ENCODE peak calls at places on chromosome 22, in ten cellular contexts. I, E, T, H, P, K, X, F, Q and D are unnamed samples.

GRCh38 chr22:30444632-30445437 is 19.3 kb downstream of the MTFP1 start:
- DNase-seq in T (no peak), I (peak), Q (peak), P (peak), F (peak), E (no peak), X (peak), H (peak), K (peak), D (peak)

GRCh38 chr22:49132009-49132408 is 695.7 kb downstream of the BRD1 start:
- DNase-seq in X (no peak), T (no peak), I (no peak), P (no peak), H (no peak), E (no peak), F (no peak), Q (no peak), K (no peak), D (no peak)

GRCh38 chr22:25062378-25063095 is 110.0 kb downstream of the KIAA1671 start:
- DNase-seq in E (no peak), H (no peak), T (no peak), P (no peak), K (no peak), X (no peak), Q (no peak), F (no peak), I (no peak), D (no peak)

GRCh38 chr22:50118557-50119168 is 28.9 kb downstream of the MOV10L1 start:
- DNase-seq in F (peak), P (no peak), X (no peak), I (peak), Q (peak), H (no peak), K (peak), T (peak), E (peak), D (peak)

GRCh38 chr22:30265851-30266444 is 703 bp downstream of the OSM start:
- DNase-seq in X (no peak), F (no peak), P (no peak), T (no peak), Q (no peak), H (peak), E (no peak), I (no peak), K (no peak), D (peak)

GRCh38 chr22:21000215-21000986 is 1.5 kb downstream of the THAP7 start:
- DNase-seq in P (no peak), Q (no peak), H (no peak), K (no peak), E (no peak), X (no peak), T (no peak), F (no peak), I (no peak), D (no peak)

GRCh38 chr22:49449811-49450386 is 377.8 kb downstream of the BRD1 start:
- DNase-seq in X (no peak), Q (no peak), I (no peak), T (no peak), E (no peak), H (peak), P (no peak), K (no peak), F (no peak), D (no peak)

GRCh38 chr22:26586556-26587325 is 3.2 kb downstream of the TPST2 start:
- DNase-seq in K (peak), E (no peak), F (no peak), I (no peak), Q (no peak), H (no peak), P (no peak), X (no peak), T (no peak), D (no peak)

GRCh38 chr22:47011131-47011854 is 248.8 kb downstream of the TBC1D22A start:
- DNase-seq in K (no peak), H (no peak), T (no peak), F (no peak), I (no peak), Q (peak), X (no peak), P (no peak), E (no peak), D (no peak)

DNA sequence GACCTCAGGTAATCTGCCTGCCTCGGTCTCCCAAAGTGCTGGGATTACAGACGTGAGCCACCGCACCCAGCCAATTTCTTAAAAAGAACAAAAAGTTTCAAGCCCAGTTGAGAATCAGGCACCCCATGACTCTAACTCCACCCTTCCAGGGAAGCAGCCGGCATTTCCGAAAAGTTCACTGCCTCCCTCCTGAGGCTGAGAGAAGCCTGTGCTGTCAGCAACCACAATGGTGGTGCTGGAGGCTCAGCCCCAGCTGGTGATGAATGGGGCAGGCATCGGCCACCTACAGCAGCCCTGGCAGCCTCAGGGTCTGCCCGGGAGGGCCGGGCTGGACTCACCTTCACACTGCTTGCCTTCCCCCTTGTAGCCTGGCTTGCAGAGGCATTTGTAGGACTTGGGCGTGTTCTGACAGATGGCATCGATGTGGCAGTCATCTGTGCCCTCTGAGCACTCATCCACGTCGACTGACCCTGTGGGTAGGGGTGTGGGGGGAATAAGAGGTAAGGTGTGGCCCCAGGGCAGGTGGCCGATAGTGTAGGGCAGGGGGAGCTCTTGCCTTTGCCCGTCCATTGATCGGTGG is 4.3 kb downstream of the SCUBE1 start:
- DNase-seq in K (no peak), H (no peak), E (no peak), F (no peak), P (no peak), T (no peak), X (no peak), I (no peak), Q (no peak), D (no peak)
- TF ChIP-seq CTCF in K (no peak), H (peak), E (no peak), F (no peak), P (no peak), T (no peak), X (no peak), I (no peak), Q (no peak), D (no peak)

DNA sequence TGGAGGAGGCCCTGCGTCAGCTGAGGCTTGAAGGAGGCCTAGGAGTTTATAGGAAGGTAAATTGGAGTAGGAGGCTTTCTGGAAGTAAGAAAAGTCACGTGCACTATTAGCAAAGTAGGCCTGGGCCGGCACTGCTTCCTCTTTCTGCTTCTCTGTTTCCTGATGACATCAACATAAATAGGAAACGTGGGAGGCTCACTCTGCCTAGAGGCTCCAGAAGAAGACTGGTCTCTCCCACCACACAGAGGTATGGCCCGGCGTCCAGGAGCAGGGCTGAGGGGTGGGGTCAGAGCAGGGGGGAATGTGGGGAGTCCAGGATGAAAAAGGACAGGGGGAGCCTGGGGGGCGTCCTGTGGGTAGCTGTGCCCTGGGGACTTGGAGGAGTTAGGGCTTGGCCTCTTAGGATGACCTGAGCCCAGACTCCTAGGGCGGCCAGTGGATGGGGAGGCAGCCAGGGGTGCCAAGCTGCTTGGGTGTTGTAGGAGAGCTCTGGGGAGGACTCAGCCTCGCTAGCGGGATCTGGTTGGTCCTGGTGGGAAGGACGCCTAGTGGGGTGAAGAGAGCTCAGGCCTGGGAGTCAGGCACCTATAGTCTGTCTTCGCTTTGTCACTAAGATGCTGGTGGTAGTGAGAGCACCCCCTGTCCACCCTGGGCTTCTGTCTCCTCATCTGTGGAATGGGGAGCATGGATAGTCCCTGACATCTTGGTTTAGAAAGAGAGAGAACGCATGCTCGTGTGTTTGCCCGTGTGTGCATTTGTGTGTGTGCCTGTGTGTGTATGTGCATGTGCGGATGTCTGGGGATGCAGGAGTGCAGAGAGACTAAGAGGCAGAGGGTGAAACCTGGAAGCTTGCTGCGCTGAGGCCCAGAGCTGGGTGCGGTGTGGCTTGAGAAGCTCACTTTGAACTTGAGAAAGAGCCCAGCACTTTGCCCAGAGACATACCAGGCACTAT is at the start of gene CSF2RB:
- DNase-seq in X (peak), E (no peak), T (no peak), F (no peak), P (no peak), K (peak), Q (no peak), H (peak), I (no peak), D (no peak)
- H3K4me3 ChIP-seq in X (no peak), E (no peak), T (no peak), F (no peak), P (no peak), K (no peak), Q (no peak), H (no peak), I (no peak), D (no peak)

GRCh38 chr22:45696227-45696626 is 24.6 kb downstream of the ATXN10 start:
- DNase-seq in E (no peak), X (no peak), I (no peak), Q (no peak), P (no peak), H (no peak), T (no peak), K (no peak), F (no peak), D (no peak)
- TF ChIP-seq CTCF in E (no peak), X (no peak), I (no peak), Q (no peak), P (no peak), H (no peak), T (no peak), K (no peak), F (no peak), D (no peak)

GRCh38 chr22:37546436-37547248 is 13.6 kb upstream of the CDC42EP1 start:
- DNase-seq in I (peak), E (no peak), X (peak), H (peak), P (no peak), Q (no peak), F (no peak), T (peak), K (peak), D (peak)
- H3K4me3 ChIP-seq in I (no peak), E (no peak), X (no peak), H (no peak), P (no peak), Q (no peak), F (no peak), T (no peak), K (no peak), D (no peak)

DNA sequence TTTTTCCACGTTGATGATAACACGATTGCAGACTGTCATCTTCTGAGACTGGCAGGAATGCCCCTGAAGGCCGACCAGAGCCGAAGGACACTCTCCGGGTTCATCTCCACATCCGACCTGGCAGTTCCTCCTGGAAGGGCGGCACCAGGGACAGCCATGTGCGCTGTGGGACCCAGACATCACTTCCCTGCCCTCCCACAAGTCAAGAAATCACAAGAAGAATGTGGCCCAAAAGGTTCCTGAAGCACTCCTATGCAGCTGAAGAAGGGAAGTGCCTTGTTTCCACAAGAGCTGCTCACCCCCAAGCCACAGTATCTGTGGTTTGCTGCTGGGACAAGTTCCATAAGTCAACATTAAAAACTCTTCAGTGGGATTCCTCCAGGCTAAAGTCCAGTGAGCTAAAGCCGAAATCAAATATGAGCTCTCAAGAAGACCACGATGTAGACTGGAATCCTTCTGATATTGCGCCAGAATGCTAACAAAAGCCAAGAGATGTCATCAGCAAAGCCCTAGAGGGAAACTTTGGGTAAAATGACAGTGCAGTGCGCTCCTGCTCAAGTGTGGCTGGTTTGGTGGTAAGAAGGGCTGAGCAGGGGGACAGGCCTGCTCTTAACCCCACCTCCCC is 21.2 kb downstream of the PACSIN2 start:
- DNase-seq in K (peak), X (no peak), H (no peak), P (no peak), E (no peak), Q (peak), T (no peak), F (no peak), I (peak), D (peak)
- TF ChIP-seq CTCF in K (no peak), X (no peak), H (no peak), P (no peak), E (no peak), Q (no peak), T (no peak), F (no peak), I (no peak), D (no peak)

DNA sequence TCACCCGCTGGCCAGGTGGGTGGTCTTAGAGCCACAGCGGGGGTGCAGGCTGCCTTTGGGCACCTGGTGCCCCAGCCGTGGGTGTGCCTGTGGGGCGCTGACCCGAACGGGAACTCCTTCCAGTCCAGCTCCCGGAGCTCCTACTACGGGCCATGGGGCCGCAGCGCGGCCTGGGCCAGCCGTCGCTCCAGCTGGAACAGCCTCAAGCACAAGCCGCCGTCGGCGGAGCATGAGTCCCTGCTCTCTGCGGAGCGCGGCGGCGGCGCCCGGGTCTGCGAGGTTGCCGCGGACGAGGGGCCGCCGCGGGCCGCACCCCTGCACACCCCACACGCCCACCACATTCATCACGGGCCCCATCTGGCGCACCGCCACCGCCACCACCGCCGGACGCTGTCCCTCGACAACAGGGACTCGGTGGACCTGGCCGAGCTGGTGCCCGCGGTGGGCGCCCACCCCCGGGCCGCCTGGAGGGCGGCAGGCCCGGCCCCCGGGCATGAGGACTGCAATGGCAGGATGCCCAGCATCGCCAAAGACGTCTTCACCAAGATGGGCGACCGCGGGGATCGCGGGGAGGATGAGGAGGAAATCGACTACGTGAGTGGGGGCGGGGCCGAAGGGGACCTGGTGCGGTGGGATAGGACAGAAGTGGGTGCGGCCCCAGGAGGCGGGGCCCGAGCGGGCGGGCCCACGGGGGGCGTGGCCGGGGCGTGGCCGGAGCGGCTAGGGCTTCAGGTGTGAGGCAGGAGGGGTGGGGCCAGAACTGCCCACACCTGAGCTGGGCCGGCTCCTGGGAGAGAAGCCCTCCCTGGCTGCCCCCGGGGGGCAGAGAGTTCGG is 91.5 kb downstream of the CACNA1I start:
- DNase-seq in K (no peak), E (no peak), X (peak), I (no peak), T (no peak), Q (peak), F (no peak), P (peak), H (peak), D (no peak)
- H3K4me3 ChIP-seq in K (no peak), E (no peak), X (no peak), I (no peak), T (no peak), Q (no peak), F (no peak), P (no peak), H (peak), D (no peak)

GRCh38 chr22:34943830-34944229 is 122.1 kb upstream of the ISX start:
- DNase-seq in E (no peak), Q (no peak), H (no peak), X (no peak), F (no peak), T (no peak), K (no peak), I (no peak), P (no peak), D (no peak)
- TF ChIP-seq CTCF in E (no peak), Q (peak), H (peak), X (no peak), F (no peak), T (no peak), K (no peak), I (no peak), P (no peak), D (no peak)